ENCODE peak calls at places on chromosomes 16 and 17, in nine cellular contexts. V, M, U, I, W, N, L, Y and B are unnamed samples.

GRCh38 chr16:15854061-15854460 is 2.8 kb downstream of the MYH11 start:
- DNase-seq in V (no peak), M (no peak), U (no peak), I (no peak), W (no peak), N (no peak), L (no peak), Y (no peak), B (no peak)

GRCh38 chr17:77479372-77479781 is 338.6 kb downstream of the SEC14L1 start:
- DNase-seq in V (no peak), M (no peak), U (no peak), I (no peak), W (no peak), N (no peak), L (peak; percentile 45), Y (no peak), B (no peak)

GRCh38 chr17:49573510-49574282 is 2.0 kb upstream of the NXPH3 start:
- DNase-seq in V (no peak), M (no peak), U (peak; percentile 70), I (no peak), W (no peak), N (no peak), L (no peak), Y (peak; percentile 72), B (no peak)

GRCh38 chr16:5028950-5029475 is 4.7 kb downstream of the NAGPA start:
- DNase-seq in V (no peak), M (no peak), U (no peak), I (no peak), W (no peak), N (no peak), L (no peak), Y (no peak), B (no peak)

GRCh38 chr17:58335779-58336455 is 7.3 kb upstream of the TSPOAP1 start:
- DNase-seq in V (no peak), M (no peak), U (peak; percentile 96), I (no peak), W (no peak), N (no peak), L (no peak), Y (no peak), B (no peak)

GRCh38 chr16:9061358-9061813 is 30.1 kb upstream of the HAPSTR1 start:
- DNase-seq in V (no peak), M (no peak), U (no peak), I (no peak), W (no peak), N (peak; percentile 39), L (no peak), Y (no peak), B (no peak)

GRCh38 chr17:77717941-77718668 is 240.4 kb upstream of the TNRC6C start:
- DNase-seq in V (no peak), M (no peak), U (no peak), I (no peak), W (peak; percentile 17), N (no peak), L (no peak), Y (no peak), B (no peak)

GRCh38 chr16:16158741-16159374 is 64.4 kb downstream of the ABCC6 start:
- DNase-seq in V (no peak), M (no peak), U (no peak), I (peak; percentile 25), W (no peak), N (no peak), L (no peak), Y (no peak), B (no peak)

GRCh38 chr16:24700549-24701392 is 28.7 kb upstream of the TNRC6A start:
- DNase-seq in V (no peak), M (peak; percentile 97), U (no peak), I (peak; percentile 98), W (peak; percentile 89), N (peak; percentile 68), L (no peak), Y (peak; percentile 94), B (no peak)
- TF ChIP-seq CTCF in V (no peak), M (peak; percentile 62), U (no peak), I (peak; percentile 61), W (no peak), N (no peak), L (no peak), Y (peak; percentile 39), B (no peak)

DNA sequence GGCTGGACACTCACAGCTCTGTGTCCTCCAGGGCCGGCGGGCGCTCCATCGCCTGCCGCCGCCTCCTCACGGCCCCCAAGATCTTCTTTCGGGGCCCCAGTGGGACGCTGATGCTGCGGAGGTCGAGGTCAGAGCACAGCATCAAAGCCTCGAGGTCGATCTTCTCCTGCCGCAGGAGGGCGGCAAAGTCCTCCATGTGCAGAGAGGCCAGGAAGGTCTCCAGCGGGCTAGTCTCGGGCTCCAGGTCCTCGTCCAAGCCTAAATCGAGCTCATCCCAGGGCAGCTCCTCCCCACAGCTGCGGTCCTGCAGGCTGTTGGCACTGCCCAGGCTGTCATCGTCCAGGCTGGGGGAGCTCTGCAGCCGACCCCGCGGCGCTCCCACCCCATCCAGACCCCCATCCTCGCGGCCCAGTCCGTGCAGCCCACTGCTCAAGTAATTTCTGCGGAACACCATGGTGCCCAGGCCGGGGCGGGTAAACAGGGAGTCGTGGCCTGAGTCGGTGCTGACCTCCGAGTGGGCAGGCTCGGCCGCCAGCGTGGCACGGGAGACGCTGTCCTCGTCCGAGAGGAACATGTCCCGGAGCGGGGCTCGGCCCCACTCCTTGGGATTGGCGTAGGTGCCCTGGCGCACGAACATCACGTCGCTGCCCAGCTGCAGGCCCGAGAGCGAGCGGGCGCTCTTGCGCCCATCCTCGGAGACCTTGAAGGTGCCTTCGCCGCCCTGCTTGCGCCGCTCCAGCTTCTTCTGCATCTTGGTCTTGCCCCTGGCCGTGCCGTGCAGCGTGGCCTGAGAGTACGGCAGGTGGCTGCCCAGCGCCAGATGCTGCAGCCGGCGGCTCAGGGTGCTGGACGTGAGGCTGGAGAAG is 3.4 kb downstream of the USH1G start:
- DNase-seq in V (peak; percentile 43), M (no peak), U (no peak), I (peak; percentile 9), W (no peak), N (no peak), L (peak; percentile 65), Y (no peak), B (no peak)
- TF ChIP-seq CTCF in V (no peak), M (peak; percentile 33), U (no peak), I (peak; percentile 38), W (no peak), N (no peak), L (no peak), Y (no peak), B (no peak)

GRCh38 chr17:37824534-37825485 is 80.0 kb upstream of the HNF1B start:
- DNase-seq in V (no peak), M (peak; percentile 47), U (peak; percentile 39), I (peak; percentile 84), W (peak; percentile 75), N (no peak), L (no peak), Y (no peak), B (no peak)
- TF ChIP-seq CTCF in V (no peak), M (no peak), U (no peak), I (no peak), W (no peak), N (no peak), L (no peak), Y (no peak), B (no peak)

GRCh38 chr17:78823282-78824046 is 17.1 kb downstream of the USP36 start:
- DNase-seq in V (no peak), M (no peak), U (no peak), I (no peak), W (no peak), N (no peak), L (no peak), Y (no peak), B (no peak)
- TF ChIP-seq CTCF in V (no peak), M (no peak), U (no peak), I (peak; percentile 32), W (no peak), N (no peak), L (no peak), Y (no peak), B (peak; percentile 14)

GRCh38 chr17:43431741-43432523 is 33.1 kb downstream of the ARL4D start:
- DNase-seq in V (no peak), M (no peak), U (peak; percentile 15), I (peak; percentile 26), W (no peak), N (no peak), L (no peak), Y (no peak), B (no peak)

GRCh38 chr17:43427362-43428043 is 28.7 kb downstream of the ARL4D start:
- DNase-seq in V (no peak), M (no peak), U (no peak), I (no peak), W (no peak), N (no peak), L (no peak), Y (no peak), B (no peak)

GRCh38 chr17:43423777-43424455 is 25.1 kb downstream of the ARL4D start:
- DNase-seq in V (no peak), M (no peak), U (no peak), I (no peak), W (no peak), N (no peak), L (no peak), Y (no peak), B (no peak)

GRCh38 chr17:43430936-43431649 is 32.3 kb downstream of the ARL4D start:
- DNase-seq in V (no peak), M (no peak), U (no peak), I (no peak), W (no peak), N (no peak), L (no peak), Y (no peak), B (no peak)

GRCh38 chr17:43428524-43428923 is 29.7 kb downstream of the ARL4D start:
- DNase-seq in V (no peak), M (no peak), U (no peak), I (no peak), W (no peak), N (no peak), L (no peak), Y (no peak), B (no peak)
- TF ChIP-seq CTCF in V (no peak), M (peak; percentile 30), U (no peak), I (peak; percentile 47), W (no peak), N (no peak), L (no peak), Y (peak; percentile 12), B (no peak)

GRCh38 chr17:550041-550398 is 164.6 kb downstream of the VPS53 start:
- DNase-seq in V (no peak), M (no peak), U (no peak), I (no peak), W (no peak), N (no peak), L (no peak), Y (no peak), B (no peak)
- TF ChIP-seq CTCF in V (no peak), M (no peak), U (no peak), I (no peak), W (no peak), N (no peak), L (no peak), Y (no peak), B (no peak)

GRCh38 chr17:62690168-62690897 is 62.9 kb downstream of the MRC2 start:
- DNase-seq in V (no peak), M (no peak), U (no peak), I (no peak), W (no peak), N (no peak), L (no peak), Y (no peak), B (no peak)
- TF ChIP-seq CTCF in V (no peak), M (peak; percentile 7), U (no peak), I (no peak), W (no peak), N (no peak), L (no peak), Y (no peak), B (no peak)